ENCODE peak calls at places on chromosomes 2 and 18, in seven cellular contexts. One of them, this sample, is unnamed.

GRCh38 chr2:112712465-112712864 is 8.4 kb upstream of the NT5DC4 start:
- DNase-seq in activated CD4-positive, alpha-beta T cell treated with anti-CD3 and anti-CD28 coated beads, Interleukin-2, amount 50 U/mL, for 24 hours: no peak
- DNase-seq in WTC11: no peak
- DNase-seq in caudate nucleus: no peak
- DNase-seq in foreskin fibroblast: no peak
- DNase-seq in aorta: no peak
- DNase-seq in NCI-H510A: no peak
- DNase-seq in this sample: no peak

GRCh38 chr2:82395531-82395930 is 2063.5 kb downstream of the SUCLG1 start:
- DNase-seq in activated CD4-positive, alpha-beta T cell treated with anti-CD3 and anti-CD28 coated beads, Interleukin-2, amount 50 U/mL, for 24 hours: no peak
- DNase-seq in WTC11: no peak
- DNase-seq in caudate nucleus: no peak
- DNase-seq in foreskin fibroblast: no peak
- DNase-seq in aorta: no peak
- DNase-seq in NCI-H510A: no peak
- DNase-seq in this sample: no peak

GRCh38 chr18:37563810-37564511 is 1.6 kb downstream of the CELF4 start:
- DNase-seq in activated CD4-positive, alpha-beta T cell treated with anti-CD3 and anti-CD28 coated beads, Interleukin-2, amount 50 U/mL, for 24 hours: no peak
- DNase-seq in WTC11: no peak
- DNase-seq in caudate nucleus: no peak
- DNase-seq in foreskin fibroblast: no peak
- DNase-seq in aorta: no peak
- DNase-seq in NCI-H510A: no peak
- DNase-seq in this sample: no peak

GRCh38 chr2:172234716-172235661 is 132.3 kb upstream of the DLX2 start:
- DNase-seq in activated CD4-positive, alpha-beta T cell treated with anti-CD3 and anti-CD28 coated beads, Interleukin-2, amount 50 U/mL, for 24 hours: no peak
- DNase-seq in WTC11: peak; percentile 68
- DNase-seq in caudate nucleus: no peak
- DNase-seq in foreskin fibroblast: no peak
- DNase-seq in aorta: no peak
- DNase-seq in NCI-H510A: peak; percentile 83
- DNase-seq in this sample: peak; percentile 74

GRCh38 chr2:219218279-219219112 is at the start of gene ABCB6:
- DNase-seq in activated CD4-positive, alpha-beta T cell treated with anti-CD3 and anti-CD28 coated beads, Interleukin-2, amount 50 U/mL, for 24 hours: peak; percentile 63
- DNase-seq in WTC11: peak; percentile 92
- DNase-seq in caudate nucleus: peak; percentile 91
- DNase-seq in foreskin fibroblast: peak; percentile 93
- DNase-seq in aorta: peak; percentile 99
- DNase-seq in NCI-H510A: peak; percentile 94
- DNase-seq in this sample: peak; percentile 91

GRCh38 chr2:169072163-169072925 is 3.0 kb downstream of the DHRS9 start:
- DNase-seq in activated CD4-positive, alpha-beta T cell treated with anti-CD3 and anti-CD28 coated beads, Interleukin-2, amount 50 U/mL, for 24 hours: no peak
- DNase-seq in WTC11: no peak
- DNase-seq in caudate nucleus: no peak
- DNase-seq in foreskin fibroblast: no peak
- DNase-seq in aorta: no peak
- DNase-seq in NCI-H510A: no peak
- DNase-seq in this sample: no peak

GRCh38 chr18:73827801-73828200 is 319.8 kb downstream of the FBXO15 start:
- DNase-seq in activated CD4-positive, alpha-beta T cell treated with anti-CD3 and anti-CD28 coated beads, Interleukin-2, amount 50 U/mL, for 24 hours: no peak
- DNase-seq in WTC11: no peak
- DNase-seq in caudate nucleus: no peak
- DNase-seq in foreskin fibroblast: no peak
- DNase-seq in aorta: no peak
- DNase-seq in NCI-H510A: no peak
- DNase-seq in this sample: no peak

GRCh38 chr2:85794491-85795121 is 40.8 kb downstream of the ATOH8 start:
- DNase-seq in activated CD4-positive, alpha-beta T cell treated with anti-CD3 and anti-CD28 coated beads, Interleukin-2, amount 50 U/mL, for 24 hours: no peak
- DNase-seq in WTC11: no peak
- DNase-seq in caudate nucleus: no peak
- DNase-seq in foreskin fibroblast: no peak
- DNase-seq in aorta: peak; percentile 75
- DNase-seq in NCI-H510A: no peak
- DNase-seq in this sample: no peak

GRCh38 chr2:12555012-12555645 is 161.6 kb upstream of the TRIB2 start:
- DNase-seq in activated CD4-positive, alpha-beta T cell treated with anti-CD3 and anti-CD28 coated beads, Interleukin-2, amount 50 U/mL, for 24 hours: peak; percentile 26
- DNase-seq in WTC11: no peak
- DNase-seq in caudate nucleus: no peak
- DNase-seq in foreskin fibroblast: peak; percentile 33
- DNase-seq in aorta: no peak
- DNase-seq in NCI-H510A: no peak
- DNase-seq in this sample: no peak

This sample was measured in ELF-1.